ENCODE peak calls at places on chromosomes 6 and 20, in seven cellular contexts. R is astrocyte of the spinal cord; T is naive thymus-derived CD8-positive, alpha-beta T cell; S is cardiac fibroblast; Z is astrocyte; I is pulmonary artery endothelial cell; A is lower lobe of right lung. F is an unnamed sample.

GRCh38 chr6:10256113-10256690 is 158.7 kb downstream of the TFAP2A start:
- DNase-seq in I (no peak), A (no peak), S (peak), Z (no peak), T (no peak), R (no peak), F (no peak)

GRCh38 chr6:17957488-17957887 is 29.9 kb downstream of the KIF13A start:
- DNase-seq in T (no peak), R (no peak), S (peak), I (no peak), Z (peak), A (no peak), F (no peak)

GRCh38 chr6:161228911-161229591 is 44.8 kb downstream of the AGPAT4 start:
- DNase-seq in Z (peak), T (no peak), R (peak), A (no peak), I (peak), S (peak), F (no peak)

GRCh38 chr6:5995705-5996686 is 10.7 kb downstream of the NRN1 start:
- DNase-seq in I (no peak), R (peak), Z (no peak), S (peak), A (peak), T (peak), F (no peak)

GRCh38 chr6:34616230-34616591 is 60.1 kb upstream of the SPDEF start:
- DNase-seq in A (no peak), Z (no peak), T (no peak), I (no peak), R (no peak), S (no peak), F (no peak)

GRCh38 chr6:25637946-25638345 is 14.1 kb upstream of the SCGN start:
- DNase-seq in I (no peak), Z (no peak), R (no peak), A (no peak), T (no peak), S (no peak), F (no peak)

GRCh38 chr20:52760791-52761190 is 211.4 kb upstream of the TSHZ2 start:
- DNase-seq in Z (no peak), S (no peak), T (no peak), I (no peak), A (no peak), R (no peak), F (no peak)

GRCh38 chr20:41411458-41411857 is 44.8 kb upstream of the EMILIN3 start:
- DNase-seq in R (peak), Z (peak), I (no peak), S (peak), A (no peak), T (no peak), F (no peak)

GRCh38 chr20:61753196-61753942 is 312.3 kb downstream of the TAF4 start:
- DNase-seq in S (peak), T (no peak), I (peak), R (peak), A (peak), Z (peak), F (peak)

GRCh38 chr20:37395921-37396519 is 50.1 kb downstream of the SRC start:
- DNase-seq in A (peak), R (no peak), S (no peak), I (no peak), T (no peak), Z (no peak), F (peak)

F was measured in RWPE2.